ENCODE peak calls at places on chromosome 22, in four cellular contexts. B is activated CD4-positive, alpha-beta T cell treated with anti-CD3 and anti-CD28 coated beads, Interleukin-2, amount 50 U/mL, for 1 hour; W is colonic mucosa; P is effector CD4-positive, alpha-beta T cell. S is an unnamed sample.

GRCh38 chr22:38751422-38752346 is 4.1 kb downstream of the SUN2 start:
- DNase-seq in B (peak; percentile 65), W (peak; percentile 52), P (peak; percentile 66), S (no peak)

GRCh38 chr22:22463855-22464540 is 44.5 kb downstream of the ZNF280B start:
- DNase-seq in B (peak; percentile 32), P (peak; percentile 39), W (peak; percentile 64), S (peak; percentile 36)

GRCh38 chr22:36865346-36865745 is 4.5 kb downstream of the NCF4 start:
- DNase-seq in P (no peak), W (no peak), B (no peak), S (no peak)

GRCh38 chr22:23086787-23087186 is 16.5 kb downstream of the GNAZ start:
- DNase-seq in P (no peak), B (no peak), W (no peak), S (no peak)

GRCh38 chr22:39574779-39575551 is 4.4 kb downstream of the CACNA1I start:
- DNase-seq in P (no peak), B (no peak), W (no peak), S (peak; percentile 95)

GRCh38 chr22:20424937-20425587 is 12.6 kb downstream of the SCARF2 start:
- DNase-seq in B (no peak), W (peak; percentile 18), P (no peak), S (no peak)

GRCh38 chr22:45760682-45761081 is 89.0 kb downstream of the ATXN10 start:
- DNase-seq in W (no peak), B (no peak), P (no peak), S (no peak)

GRCh38 chr22:45891021-45891421 is 85.9 kb downstream of the WNT7B start:
- DNase-seq in B (no peak), W (no peak), P (no peak), S (no peak)